ENCODE peak calls at places on chromosome 6, in five cellular contexts. X is CD8-positive, alpha-beta T cell; O is psoas muscle; I is left lung; K is pancreas. E is an unnamed sample.
A peak's percentile ranks its signal among the peaks of the same experiment; 100 is the strongest.

GRCh38 chr6:69007781-69008180 is 372.7 kb downstream of the ADGRB3 start:
- DNase-seq in K (no peak), O (no peak), I (no peak), X (no peak), E (no peak)

GRCh38 chr6:11093065-11093590 is 506 bp upstream of the SMIM13 start:
- DNase-seq in I (no peak), K (no peak), O (no peak), X (no peak), E (peak; percentile 78)

GRCh38 chr6:11006060-11006459 is 38.0 kb downstream of the ELOVL2 start:
- DNase-seq in I (no peak), O (no peak), X (no peak), K (no peak), E (no peak)

GRCh38 chr6:141677598-141678211 is 455.0 kb upstream of the GJE1 start:
- DNase-seq in I (no peak), K (no peak), O (no peak), X (no peak), E (peak; percentile 66)

GRCh38 chr6:33896391-33897192 is 92.8 kb upstream of the MLN start:
- DNase-seq in K (no peak), X (no peak), O (no peak), I (no peak), E (no peak)

GRCh38 chr6:39440039-39440426 is 117.5 kb upstream of the KCNK16 start:
- DNase-seq in K (no peak), X (no peak), I (no peak), O (no peak), E (no peak)

GRCh38 chr6:44624226-44624625 is 236.7 kb downstream of the CDC5L start:
- DNase-seq in X (no peak), K (no peak), I (no peak), O (no peak), E (no peak)

GRCh38 chr6:144928847-144929246 is 643.7 kb downstream of the UTRN start:
- DNase-seq in K (no peak), I (no peak), X (no peak), O (no peak), E (no peak)

GRCh38 chr6:87243812-87244211 is 78.6 kb upstream of the SMIM8 start:
- DNase-seq in K (no peak), X (no peak), I (no peak), O (no peak), E (no peak)

GRCh38 chr6:106883808-106884262 is 90.7 kb downstream of the CD24 start:
- DNase-seq in O (no peak), I (no peak), X (no peak), K (no peak), E (no peak)

GRCh38 chr6:170283212-170284081 is 7.4 kb downstream of the DLL1 start:
- DNase-seq in X (no peak), I (no peak), O (no peak), K (no peak), E (no peak)

GRCh38 chr6:56642366-56643261 is at the start of gene DST:
- DNase-seq in K (no peak), X (no peak), I (no peak), O (no peak), E (no peak)

GRCh38 chr6:169230322-169230665 is 23.4 kb downstream of the THBS2 start:
- DNase-seq in X (no peak), I (no peak), O (no peak), K (no peak), E (no peak)

GRCh38 chr6:14270925-14271791 is 153.6 kb downstream of the CD83 start:
- DNase-seq in O (peak; percentile 22), I (peak; percentile 62), X (peak; percentile 19), K (no peak), E (no peak)

GRCh38 chr6:63904844-63905243 is 269.2 kb downstream of the PHF3 start:
- DNase-seq in I (no peak), X (no peak), O (no peak), K (no peak), E (no peak)

GRCh38 chr6:51398793-51399192 is 580.1 kb downstream of the TFAP2B start:
- DNase-seq in K (no peak), O (no peak), X (no peak), I (no peak), E (peak; percentile 67)

DNA sequence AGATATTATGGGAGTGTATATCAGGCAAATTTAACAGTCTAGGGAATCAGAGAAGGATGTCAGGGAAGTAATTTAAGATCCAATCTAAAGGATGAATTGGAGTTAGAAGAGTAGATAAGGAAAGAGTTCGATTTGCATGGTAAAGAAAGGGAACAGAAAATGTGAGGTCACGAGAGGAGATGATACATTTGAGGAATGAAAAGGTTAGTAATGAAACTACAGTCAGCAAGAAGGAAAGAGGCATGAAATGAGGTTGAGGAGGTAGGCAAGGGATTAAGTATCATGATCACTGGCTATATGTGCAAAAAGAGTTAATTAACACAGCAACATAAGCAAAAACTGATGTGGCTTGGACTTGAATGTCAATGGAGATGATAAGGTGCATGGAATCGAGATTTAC is 22.4 kb downstream of the ZNF318 start:
- DNase-seq in X (no peak), I (no peak), K (no peak), O (no peak), E (no peak)
- H3K36me3 ChIP-seq in X (peaks cover 36% of the 10 kb centered on the region), I (peaks cover 78% of the 10 kb centered on the region), K (peaks cover 5% of the 10 kb centered on the region), O (peaks cover 14% of the 10 kb centered on the region), E (peaks cover 57% of the 10 kb centered on the region)

GRCh38 chr6:124027392-124027791 is 223.7 kb downstream of the NKAIN2 start:
- DNase-seq in X (no peak), I (no peak), K (no peak), O (no peak), E (no peak)

GRCh38 chr6:124026645-124027044 is 223.0 kb downstream of the NKAIN2 start:
- DNase-seq in O (no peak), I (no peak), X (no peak), K (no peak), E (no peak)

GRCh38 chr6:124028117-124028516 is 224.5 kb downstream of the NKAIN2 start:
- DNase-seq in O (no peak), X (no peak), K (no peak), I (no peak), E (no peak)

GRCh38 chr6:124029535-124029934 is 225.9 kb downstream of the NKAIN2 start:
- DNase-seq in K (no peak), I (no peak), X (no peak), O (no peak), E (no peak)
- H3K36me3 ChIP-seq in K (no peaks in the 10 kb centered on the region), I (no peaks in the 10 kb centered on the region), X (no peaks in the 10 kb centered on the region), O (no peaks in the 10 kb centered on the region), E (no peaks in the 10 kb centered on the region)

GRCh38 chr6:113287396-113287795 is 569.7 kb upstream of the MARCKS start:
- DNase-seq in I (no peak), O (no peak), X (no peak), K (no peak), E (no peak)
- H3K36me3 ChIP-seq in I (no peaks in the 10 kb centered on the region), O (no peaks in the 10 kb centered on the region), X (no peaks in the 10 kb centered on the region), K (no peaks in the 10 kb centered on the region), E (no peaks in the 10 kb centered on the region)

GRCh38 chr6:53011993-53012392 is 16.9 kb upstream of the GSTA4 start:
- DNase-seq in X (no peak), K (no peak), O (no peak), I (no peak), E (no peak)
- H3K36me3 ChIP-seq in X (peaks cover 50% of the 10 kb centered on the region), K (no peaks in the 10 kb centered on the region), O (peaks cover 8% of the 10 kb centered on the region), I (peaks cover 86% of the 10 kb centered on the region), E (no peaks in the 10 kb centered on the region)

DNA sequence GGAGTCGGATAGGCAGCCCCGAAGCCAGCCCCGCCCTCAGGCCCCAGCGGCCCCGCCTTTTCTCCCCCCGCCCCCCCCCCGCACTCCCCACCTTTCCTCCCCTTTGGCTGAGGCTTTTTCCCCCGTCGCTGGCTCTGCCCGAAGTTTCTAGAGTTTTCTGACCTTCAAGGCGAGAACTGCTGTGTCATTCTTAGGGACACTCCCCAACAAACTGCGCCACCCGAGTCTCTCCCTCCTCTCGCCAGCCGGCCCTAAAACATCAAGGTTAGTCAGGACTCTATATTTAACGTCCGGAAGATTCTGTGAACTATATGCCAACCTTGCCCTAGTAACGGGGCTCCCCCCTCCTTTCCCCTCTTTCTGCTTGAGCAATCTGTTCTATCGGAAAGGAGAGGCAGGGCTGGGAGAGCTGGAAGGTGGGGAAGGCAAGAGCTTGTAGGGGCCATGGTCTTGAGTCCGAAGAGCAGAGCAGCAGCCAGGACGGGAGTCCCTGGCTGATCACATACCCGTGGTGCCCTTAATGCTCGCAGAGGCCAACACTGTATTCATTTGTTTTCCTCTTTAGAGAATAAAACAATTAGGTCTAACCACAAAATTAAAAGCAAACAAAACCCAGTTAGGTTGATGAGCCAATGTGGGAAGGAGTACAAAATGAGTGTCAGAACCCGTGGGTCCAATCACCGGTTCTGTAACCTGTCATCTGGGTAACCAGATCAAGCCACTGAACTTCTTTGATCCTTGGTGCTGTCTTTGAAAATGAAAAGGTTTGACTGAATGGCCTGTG is 5.3 kb upstream of the HSPA1B start:
- DNase-seq in I (peak; percentile 91), O (peak; percentile 87), X (peak; percentile 53), K (peak; percentile 86), E (peak; percentile 84)
- H3K36me3 ChIP-seq in I (no peaks in the 10 kb centered on the region), O (no peaks in the 10 kb centered on the region), X (no peaks in the 10 kb centered on the region), K (no peaks in the 10 kb centered on the region), E (no peaks in the 10 kb centered on the region)

DNA sequence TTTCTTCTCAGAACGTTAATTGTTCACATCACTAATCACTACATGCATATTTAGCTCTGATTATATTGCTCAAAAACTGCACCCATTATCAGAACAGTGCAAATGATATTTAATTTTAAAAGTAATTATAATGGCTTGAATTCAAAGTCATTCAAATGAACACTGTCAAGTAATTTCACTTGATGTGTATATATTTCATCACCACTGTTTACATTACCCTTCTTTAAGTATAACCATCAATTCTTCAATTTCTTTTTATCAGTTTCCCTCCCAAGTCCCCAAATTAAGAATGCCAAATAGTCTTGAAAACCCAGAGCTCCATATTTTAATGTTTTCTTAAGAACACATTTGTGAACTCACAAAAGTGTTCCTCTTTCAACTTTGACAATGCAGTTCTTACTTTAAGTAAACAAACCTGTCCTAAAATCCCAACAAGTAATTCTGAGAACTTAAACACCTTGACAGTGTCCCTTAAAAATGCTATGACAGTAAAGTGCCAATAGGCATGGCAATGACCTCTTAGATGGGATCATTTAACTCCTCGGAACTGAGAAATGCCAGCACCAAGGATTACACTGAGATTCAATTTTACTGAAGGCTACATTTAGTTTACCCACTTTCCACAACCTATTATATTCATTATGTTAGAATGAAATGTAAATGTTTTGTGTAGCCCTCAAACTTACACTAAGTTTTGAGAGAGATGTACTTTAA is 16.7 kb upstream of the SNX14 start:
- DNase-seq in K (no peak), O (no peak), I (no peak), X (no peak), E (no peak)
- H3K36me3 ChIP-seq in K (no peaks in the 10 kb centered on the region), O (peaks cover 11% of the 10 kb centered on the region), I (peaks cover 76% of the 10 kb centered on the region), X (peaks cover 30% of the 10 kb centered on the region), E (peaks cover 93% of the 10 kb centered on the region)

GRCh38 chr6:158085261-158086053 is 82.6 kb downstream of the SERAC1 start:
- DNase-seq in K (no peak), I (no peak), X (no peak), O (no peak), E (no peak)
- H3K36me3 ChIP-seq in K (no peaks in the 10 kb centered on the region), I (peaks cover 35% of the 10 kb centered on the region), X (peaks cover 38% of the 10 kb centered on the region), O (peaks cover 4% of the 10 kb centered on the region), E (no peaks in the 10 kb centered on the region)

GRCh38 chr6:108752733-108753392 is 95.4 kb upstream of the ARMC2 start:
- DNase-seq in K (peak; percentile 43), X (no peak), I (no peak), O (no peak), E (no peak)

GRCh38 chr6:108755257-108756240 is 92.7 kb upstream of the ARMC2 start:
- DNase-seq in X (no peak), I (no peak), K (no peak), O (no peak), E (no peak)

GRCh38 chr6:108760158-108761050 is 87.8 kb upstream of the ARMC2 start:
- DNase-seq in X (no peak), I (no peak), O (no peak), K (no peak), E (no peak)

GRCh38 chr6:108758884-108759283 is 89.3 kb upstream of the ARMC2 start:
- DNase-seq in I (no peak), O (no peak), K (no peak), X (no peak), E (no peak)

GRCh38 chr6:108757357-108757756 is 90.9 kb upstream of the ARMC2 start:
- DNase-seq in X (no peak), K (no peak), I (no peak), O (no peak), E (no peak)
- H3K36me3 ChIP-seq in X (no peaks in the 10 kb centered on the region), K (no peaks in the 10 kb centered on the region), I (no peaks in the 10 kb centered on the region), O (no peaks in the 10 kb centered on the region), E (no peaks in the 10 kb centered on the region)